ENCODE peak calls at places on chromosomes 7 and 10, in eight cellular contexts. T is cardiac muscle cell, Z is heart left ventricle, I is mammary epithelial cell, D is stomach, J is HCT116, M is PC-3, V is left ventricle myocardium inferior. C is an unnamed sample.

GRCh38 chr10:31977440-31978157 is 49.0 kb upstream of the ARHGAP12 start:
- DNase-seq in T (peak; percentile 59), Z (no peak), I (peak; percentile 75), D (no peak), J (no peak), M (peak; percentile 63), V (no peak), C (no peak)

GRCh38 chr7:79664884-79665676 is 211.6 kb upstream of the MAGI2 start:
- DNase-seq in T (no peak), Z (no peak), I (no peak), D (no peak), J (no peak), M (no peak), V (peak; percentile 18), C (no peak)

GRCh38 chr10:88389456-88389855 is 193.7 kb downstream of the RNLS start:
- DNase-seq in T (peak; percentile 81), Z (peak; percentile 16), I (peak; percentile 30), D (no peak), J (no peak), M (no peak), V (no peak), C (no peak)

GRCh38 chr7:130875265-130875741 is 141.3 kb upstream of the KLF14 start:
- DNase-seq in T (peak; percentile 48), Z (no peak), I (no peak), D (peak; percentile 71), J (no peak), M (peak; percentile 71), V (peak; percentile 47), C (no peak)

GRCh38 chr10:78337646-78338391 is 304.2 kb downstream of the RPS24 start:
- DNase-seq in T (no peak), Z (peak; percentile 4), I (no peak), D (peak; percentile 8), J (no peak), M (no peak), V (no peak), C (peak; percentile 30)

GRCh38 chr7:55134786-55135185 is 116.0 kb downstream of the EGFR start:
- DNase-seq in T (no peak), Z (no peak), I (no peak), D (no peak), J (no peak), M (no peak), V (no peak), C (no peak)

GRCh38 chr7:129225206-129225930 is 538 bp downstream of the AHCYL2 start:
- DNase-seq in T (peak; percentile 42), Z (peak; percentile 38), I (peak; percentile 66), D (peak; percentile 55), J (no peak), M (peak; percentile 41), V (peak; percentile 47), C (peak; percentile 77)

GRCh38 chr10:86337121-86337601 is 29.4 kb downstream of the GRID1 start:
- DNase-seq in T (no peak), Z (no peak), I (no peak), D (no peak), J (no peak), M (no peak), V (no peak), C (no peak)

GRCh38 chr7:76330673-76331072 is 28.1 kb downstream of the YWHAG start:
- DNase-seq in T (no peak), Z (no peak), I (no peak), D (no peak), J (no peak), M (no peak), V (no peak), C (no peak)

GRCh38 chr7:73718438-73718881 is 1.0 kb downstream of the STX1A start:
- DNase-seq in T (no peak), Z (no peak), I (peak; percentile 59), D (no peak), J (no peak), M (peak; percentile 38), V (no peak), C (no peak)

GRCh38 chr7:149495785-149496641 is 1.6 kb downstream of the ZNF746 start:
- DNase-seq in T (peak; percentile 88), Z (peak; percentile 71), I (peak; percentile 54), D (peak; percentile 61), J (no peak), M (peak; percentile 19), V (peak; percentile 79), C (peak; percentile 80)

GRCh38 chr10:48792121-48792520 is 107.4 kb downstream of the WDFY4 start:
- DNase-seq in T (no peak), Z (no peak), I (no peak), D (no peak), J (no peak), M (no peak), V (no peak), C (no peak)

GRCh38 chr10:113895018-113895417 is 40.6 kb downstream of the NHLRC2 start:
- DNase-seq in T (peak; percentile 39), Z (no peak), I (peak; percentile 82), D (no peak), J (no peak), M (peak; percentile 82), V (no peak), C (no peak)

GRCh38 chr10:91569522-91569921 is 63.3 kb downstream of the PPP1R3C start:
- DNase-seq in T (no peak), Z (no peak), I (no peak), D (no peak), J (no peak), M (peak; percentile 69), V (no peak), C (no peak)

DNA sequence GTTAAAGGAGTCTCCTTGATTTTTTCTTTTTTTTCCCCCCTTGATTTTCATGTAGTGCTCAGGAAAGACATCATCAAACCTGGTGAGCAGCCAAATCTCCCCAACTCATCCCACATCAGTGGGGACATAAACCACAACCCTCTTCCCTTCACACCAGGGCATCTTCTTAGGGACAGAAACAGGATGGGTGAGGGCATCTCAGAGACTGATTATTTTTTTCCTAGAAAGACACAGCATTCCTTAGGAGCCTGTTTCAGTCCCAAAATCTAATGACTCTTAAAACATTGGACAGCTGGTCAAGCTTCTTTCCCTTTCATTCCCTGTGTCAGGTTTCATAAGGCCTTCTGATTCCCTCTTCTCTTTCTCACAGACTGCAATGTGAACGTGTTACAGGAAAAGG is 31.5 kb upstream of the GSAP start:
- DNase-seq in T (no peak), Z (no peak), I (no peak), D (no peak), J (no peak), M (no peak), V (no peak), C (no peak)
- H3K4me1 ChIP-seq in T (peaks cover 8% of the 10 kb centered on the region), Z (no peaks in the 10 kb centered on the region), I (peaks cover 12% of the 10 kb centered on the region), D (no peaks in the 10 kb centered on the region), J (no peaks in the 10 kb centered on the region), M (peaks cover 25% of the 10 kb centered on the region), V (peaks cover under 1% of the 10 kb centered on the region), C (no peaks in the 10 kb centered on the region)

GRCh38 chr10:34814228-34815173 is 595 bp downstream of the PARD3 start:
- DNase-seq in T (peak; percentile 44), Z (peak; percentile 61), I (peak; percentile 30), D (peak; percentile 46), J (no peak), M (peak; percentile 72), V (peak; percentile 57), C (peak; percentile 65)
- TF ChIP-seq CTCF in T (peak; percentile 4), Z (no peak), I (no peak), D (no peak), J (no peak), M (no peak), V (peak; percentile 3), C (no peak)

GRCh38 chr10:71236286-71236685 is 23.9 kb downstream of the UNC5B start:
- DNase-seq in T (no peak), Z (no peak), I (no peak), D (no peak), J (no peak), M (no peak), V (peak; percentile 8), C (no peak)
- H3K27ac ChIP-seq in T (peak overlapping the region; percentile 99), Z (peak overlapping the region; percentile 83), I (no peak overlapping the region), D (no peak overlapping the region), J (no peak overlapping the region), M (no peak overlapping the region), V (peak overlapping the region; percentile 80), C (peak overlapping the region; percentile 81)

DNA sequence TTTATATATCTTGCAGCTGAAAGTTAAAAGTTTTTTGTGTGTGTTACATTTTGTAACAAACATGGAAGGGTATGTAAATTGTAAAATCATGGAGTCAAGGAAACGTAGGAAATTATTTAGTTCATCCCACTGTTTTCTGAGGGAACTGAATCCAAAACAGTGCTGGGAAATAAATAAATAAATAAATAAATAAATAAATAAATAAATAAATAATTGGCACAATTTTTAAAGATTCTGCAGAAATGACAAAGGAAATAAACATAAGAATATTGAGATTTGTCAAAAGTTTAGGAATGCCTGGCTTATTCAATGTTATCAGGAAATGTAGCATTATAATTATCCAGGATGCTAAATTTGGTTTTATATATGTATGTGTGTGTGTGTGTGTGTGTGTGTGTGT is 91.4 kb upstream of the AGBL3 start:
- DNase-seq in T (no peak), Z (no peak), I (no peak), D (no peak), J (no peak), M (no peak), V (no peak), C (no peak)
- H3K4me1 ChIP-seq in T (peaks cover 4% of the 10 kb centered on the region), Z (peaks cover 16% of the 10 kb centered on the region), I (peaks cover 33% of the 10 kb centered on the region), D (peaks cover 11% of the 10 kb centered on the region), J (peaks cover 44% of the 10 kb centered on the region), M (peaks cover 23% of the 10 kb centered on the region), V (peaks cover 70% of the 10 kb centered on the region), C (peaks cover 17% of the 10 kb centered on the region)

GRCh38 chr10:133445751-133446708 is 7.7 kb upstream of the SCART1 start:
- DNase-seq in T (no peak), Z (no peak), I (no peak), D (peak; percentile 22), J (no peak), M (no peak), V (no peak), C (peak; percentile 53)
- TF ChIP-seq CTCF in T (no peak), Z (no peak), I (no peak), D (no peak), J (no peak), M (no peak), V (no peak), C (no peak)

DNA sequence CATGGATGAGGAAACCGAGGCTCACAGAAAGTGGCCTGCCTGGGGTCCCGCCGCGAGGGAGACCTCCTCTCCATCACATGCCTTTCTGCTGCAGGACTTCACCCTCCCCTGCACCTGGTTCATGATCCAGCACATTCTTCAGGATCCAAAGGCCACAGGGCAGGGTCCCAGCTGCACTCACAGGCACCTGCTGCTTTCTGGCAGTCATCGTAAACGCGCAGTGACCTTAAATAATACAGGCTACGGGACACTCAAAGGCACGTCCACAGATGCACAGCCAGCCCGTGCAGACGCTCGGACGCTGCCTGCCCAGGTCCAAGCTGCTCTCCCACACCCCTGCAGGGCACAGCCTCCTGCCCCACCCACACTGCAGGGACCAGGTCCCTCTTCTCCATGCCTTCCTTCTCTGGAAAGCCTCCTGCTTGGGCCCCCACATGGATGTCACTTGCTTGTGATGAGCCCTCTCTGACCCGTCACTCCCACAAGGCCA is 49.9 kb downstream of the CALML3 start:
- DNase-seq in T (no peak), Z (no peak), I (no peak), D (no peak), J (no peak), M (no peak), V (no peak), C (no peak)
- H3K27ac ChIP-seq in T (no peak overlapping the region), Z (no peak overlapping the region), I (no peak overlapping the region), D (no peak overlapping the region), J (no peak overlapping the region), M (no peak overlapping the region), V (no peak overlapping the region), C (no peak overlapping the region)

C was measured in ascending aorta.